ENCODE peak calls at places on chromosomes 4 and X, in nine cellular contexts. U, I, Z, M, K, O, B, G and N are unnamed samples.

GRCh38 chr4:98006814-98007412 is 136.4 kb downstream of the STPG2 start:
- DNase-seq in U (no peak), I (no peak), Z (no peak), M (no peak), K (no peak), O (no peak), B (no peak), G (no peak), N (no peak)

GRCh38 chr4:1654216-1654945 is 29.7 kb downstream of the FAM53A start:
- DNase-seq in U (no peak), I (no peak), Z (no peak), M (no peak), K (no peak), O (no peak), B (no peak), G (no peak), N (no peak)

GRCh38 chr4:128582319-128582948 is 227.1 kb upstream of the JADE1 start:
- DNase-seq in U (no peak), I (no peak), Z (no peak), M (no peak), K (no peak), O (no peak), B (no peak), G (no peak), N (no peak)

GRCh38 chrX:96480081-96480480 is 204.6 kb upstream of the DIAPH2 start:
- DNase-seq in U (no peak), I (no peak), Z (no peak), M (peak), K (no peak), O (peak), B (no peak), G (no peak), N (no peak)

GRCh38 chr4:123790681-123791080 is 394.1 kb downstream of the SPRY1 start:
- DNase-seq in U (no peak), I (no peak), Z (no peak), M (no peak), K (no peak), O (no peak), B (no peak), G (no peak), N (no peak)

GRCh38 chr4:176660561-176660960 is 132.2 kb downstream of the VEGFC start:
- DNase-seq in U (no peak), I (no peak), Z (no peak), M (no peak), K (no peak), O (no peak), B (peak), G (no peak), N (no peak)

GRCh38 chr4:82748781-82749504 is 49.7 kb downstream of the SCD5 start:
- DNase-seq in U (no peak), I (no peak), Z (no peak), M (no peak), K (peak), O (no peak), B (no peak), G (no peak), N (no peak)

GRCh38 chr4:147809171-147809570 is 77.3 kb downstream of the ARHGAP10 start:
- DNase-seq in U (no peak), I (no peak), Z (no peak), M (no peak), K (no peak), O (no peak), B (no peak), G (no peak), N (no peak)

GRCh38 chr4:157713342-157713741 is 459.5 kb downstream of the GASK1B start:
- DNase-seq in U (no peak), I (no peak), Z (no peak), M (no peak), K (no peak), O (no peak), B (no peak), G (no peak), N (no peak)

GRCh38 chrX:43655961-43656494 is at the start of gene MAOA:
- DNase-seq in U (peak), I (no peak), Z (peak), M (no peak), K (peak), O (no peak), B (peak), G (no peak), N (no peak)

GRCh38 chr4:157886650-157887049 is 286.2 kb downstream of the GASK1B start:
- DNase-seq in U (no peak), I (no peak), Z (no peak), M (no peak), K (no peak), O (no peak), B (no peak), G (no peak), N (peak)

GRCh38 chrX:103453655-103454054 is 65.6 kb downstream of the RAB40A start:
- DNase-seq in U (no peak), I (no peak), Z (no peak), M (peak), K (no peak), O (peak), B (peak), G (no peak), N (no peak)